ENCODE peak calls at places on chromosomes 11 and 22, in ten cellular contexts. U is posterior vena cava, I is T-cell, P is AG09319, X is memory B cell, O is RCC 7860, G is prostate gland, B is NCI-H1092 treated with DMSO at 0.1 percent for 48 hours, V is GM12891, Z is left lobe of liver. L is an unnamed sample.

GRCh38 chr22:26884921-26885320 is 227.5 kb downstream of the MIAT start:
- DNase-seq in U (peak), I (no peak), P (no peak), X (no peak), O (no peak), G (no peak), B (no peak), V (no peak), Z (no peak), L (no peak)

GRCh38 chr11:73265853-73266643 is 6.1 kb upstream of the P2RY6 start:
- DNase-seq in U (peak), I (no peak), P (no peak), X (no peak), O (no peak), G (no peak), B (no peak), V (no peak), Z (peak), L (no peak)

GRCh38 chr11:25159341-25159740 is 662.5 kb downstream of the LUZP2 start:
- DNase-seq in U (no peak), I (no peak), P (no peak), X (no peak), O (no peak), G (no peak), B (no peak), V (no peak), Z (no peak), L (no peak)

GRCh38 chr11:47348859-47349258 is 3.6 kb downstream of the MYBPC3 start:
- DNase-seq in U (no peak), I (no peak), P (no peak), X (no peak), O (peak), G (no peak), B (peak), V (peak), Z (no peak), L (no peak)

GRCh38 chr11:1125803-1126202 is 31.9 kb upstream of the MUC5AC start:
- DNase-seq in U (peak), I (no peak), P (no peak), X (no peak), O (no peak), G (no peak), B (no peak), V (no peak), Z (no peak), L (no peak)

GRCh38 chr11:71423181-71423790 is 24.9 kb downstream of the DHCR7 start:
- DNase-seq in U (no peak), I (no peak), P (no peak), X (no peak), O (no peak), G (no peak), B (no peak), V (no peak), Z (no peak), L (no peak)

GRCh38 chr11:76748931-76749330 is 34.2 kb upstream of the TSKU start:
- DNase-seq in U (no peak), I (no peak), P (no peak), X (no peak), O (no peak), G (no peak), B (no peak), V (no peak), Z (no peak), L (no peak)

GRCh38 chr11:47383106-47383505 is 4.8 kb upstream of the SPI1 start:
- DNase-seq in U (peak), I (no peak), P (no peak), X (no peak), O (no peak), G (no peak), B (no peak), V (no peak), Z (no peak), L (no peak)

GRCh38 chr11:61683961-61684869 is 4.0 kb downstream of the DAGLA start:
- DNase-seq in U (no peak), I (peak), P (no peak), X (no peak), O (no peak), G (no peak), B (no peak), V (no peak), Z (no peak), L (no peak)

GRCh38 chr11:119101367-119101758 is 290 bp downstream of the DPAGT1 start:
- DNase-seq in U (no peak), I (no peak), P (no peak), X (no peak), O (no peak), G (no peak), B (no peak), V (no peak), Z (peak), L (no peak)

GRCh38 chr22:46547883-46548244 is 10.4 kb upstream of the CELSR1 start:
- DNase-seq in U (peak), I (no peak), P (no peak), X (no peak), O (peak), G (no peak), B (no peak), V (no peak), Z (peak), L (no peak)

GRCh38 chr11:134687548-134687947 is 275.5 kb upstream of the B3GAT1 start:
- DNase-seq in U (no peak), I (no peak), P (no peak), X (no peak), O (no peak), G (no peak), B (no peak), V (no peak), Z (no peak), L (no peak)

GRCh38 chr11:2436521-2437031 is 7.7 kb downstream of the TRPM5 start:
- DNase-seq in U (peak), I (no peak), P (no peak), X (no peak), O (no peak), G (no peak), B (no peak), V (no peak), Z (no peak), L (no peak)

GRCh38 chr11:70925238-70925637 is 327.1 kb downstream of the SHANK2 start:
- DNase-seq in U (peak), I (no peak), P (no peak), X (no peak), O (no peak), G (no peak), B (no peak), V (no peak), Z (no peak), L (no peak)

GRCh38 chr11:116078101-116078561 is 573.9 kb upstream of the CADM1 start:
- DNase-seq in U (no peak), I (no peak), P (no peak), X (no peak), O (peak), G (no peak), B (peak), V (no peak), Z (no peak), L (no peak)

GRCh38 chr11:15035283-15035682 is 38.1 kb upstream of the CALCB start:
- DNase-seq in U (no peak), I (no peak), P (no peak), X (no peak), O (no peak), G (no peak), B (no peak), V (no peak), Z (no peak), L (no peak)

GRCh38 chr11:36238881-36239280 is 50.3 kb downstream of the COMMD9 start:
- DNase-seq in U (no peak), I (no peak), P (no peak), X (no peak), O (no peak), G (no peak), B (no peak), V (no peak), Z (no peak), L (no peak)

GRCh38 chr11:122207505-122207904 is 91.5 kb upstream of the BLID start:
- DNase-seq in U (no peak), I (no peak), P (peak), X (no peak), O (no peak), G (peak), B (peak), V (no peak), Z (peak), L (no peak)

GRCh38 chr22:21921729-21922128 is 30.9 kb downstream of the PPM1F start:
- DNase-seq in U (no peak), I (no peak), P (no peak), X (no peak), O (no peak), G (no peak), B (no peak), V (no peak), Z (no peak), L (no peak)

GRCh38 chr22:38262051-38262795 is 10.6 kb downstream of the TMEM184B start:
- DNase-seq in U (no peak), I (peak), P (no peak), X (peak), O (no peak), G (peak), B (no peak), V (no peak), Z (peak), L (no peak)

GRCh38 chr11:110837535-110838127 is 125.4 kb upstream of the ARHGAP20 start:
- DNase-seq in U (no peak), I (no peak), P (no peak), X (no peak), O (no peak), G (no peak), B (no peak), V (no peak), Z (no peak), L (no peak)

GRCh38 chr11:17020831-17021230 is 6.6 kb upstream of the PLEKHA7 start:
- DNase-seq in U (no peak), I (no peak), P (no peak), X (no peak), O (no peak), G (no peak), B (no peak), V (no peak), Z (no peak), L (no peak)

GRCh38 chr22:35258144-35258988 is 1.1 kb downstream of the HMGXB4 start:
- DNase-seq in U (no peak), I (no peak), P (no peak), X (no peak), O (no peak), G (peak), B (peak), V (no peak), Z (no peak), L (no peak)

GRCh38 chr11:95337175-95337957 is 106.4 kb upstream of the SESN3 start:
- DNase-seq in U (peak), I (peak), P (peak), X (peak), O (no peak), G (peak), B (peak), V (no peak), Z (no peak), L (peak)

GRCh38 chr11:12276356-12276755 is 101.0 kb upstream of the PARVA start:
- DNase-seq in U (peak), I (no peak), P (no peak), X (no peak), O (no peak), G (no peak), B (no peak), V (no peak), Z (peak), L (no peak)

GRCh38 chr22:36898690-36899089 is 14.7 kb upstream of the CSF2RB start:
- DNase-seq in U (no peak), I (no peak), P (no peak), X (no peak), O (no peak), G (no peak), B (no peak), V (no peak), Z (no peak), L (no peak)

GRCh38 chr11:129320485-129320884 is 55.2 kb upstream of the BARX2 start:
- DNase-seq in U (no peak), I (no peak), P (no peak), X (no peak), O (no peak), G (no peak), B (no peak), V (no peak), Z (no peak), L (no peak)